ENCODE peak calls at places on chromosomes 11 and 22, in seven cellular contexts. C is SK-N-SH, S is GM12878, E is HCT116, K is H1, L is HepG2, R is K562. P is an unnamed sample.

GRCh38 chr11:69884751-69885150 is 65.5 kb upstream of the FGF3 start:
- DNase-seq in R (no peak), C (no peak), S (no peak), K (no peak), L (no peak), E (no peak), P (no peak)

GRCh38 chr11:70656293-70656692 is 258.0 kb downstream of the CTTN start:
- DNase-seq in L (peak), R (no peak), K (no peak), E (no peak), C (no peak), S (no peak), P (no peak)

GRCh38 chr11:88250566-88251080 is 75.4 kb upstream of the RAB38 start:
- DNase-seq in E (no peak), C (no peak), S (no peak), L (no peak), R (no peak), K (no peak), P (no peak)

GRCh38 chr11:12061851-12062560 is 48.4 kb upstream of the MICAL2 start:
- DNase-seq in E (no peak), C (no peak), R (no peak), K (peak), S (no peak), L (no peak), P (no peak)

GRCh38 chr22:36320553-36320952 is 67.2 kb downstream of the MYH9 start:
- DNase-seq in S (no peak), R (no peak), E (no peak), L (no peak), K (no peak), C (no peak), P (no peak)

GRCh38 chr22:39290724-39291161 is 28.7 kb downstream of the RPL3 start:
- DNase-seq in R (no peak), L (peak), E (no peak), S (no peak), C (no peak), K (no peak), P (no peak)

GRCh38 chr22:40674274-40674673 is 5.0 kb upstream of the MCHR1 start:
- DNase-seq in R (no peak), K (no peak), S (no peak), C (no peak), L (no peak), E (no peak), P (no peak)

GRCh38 chr11:68750197-68750987 is 928 bp downstream of the TESMIN start:
- DNase-seq in L (no peak), S (no peak), R (peak), C (no peak), K (peak), E (no peak), P (peak)

GRCh38 chr11:129814244-129814992 is 1.2 kb upstream of the TMEM45B start:
- DNase-seq in K (no peak), S (no peak), L (no peak), C (peak), E (no peak), R (peak), P (peak)

GRCh38 chr11:58495906-58496305 is 12.0 kb downstream of the OR5B21 start:
- DNase-seq in C (no peak), L (no peak), K (no peak), R (no peak), E (no peak), S (no peak), P (no peak)

GRCh38 chr22:17097062-17097461 is 12.3 kb downstream of the IL17RA start:
- DNase-seq in E (no peak), S (no peak), L (no peak), C (no peak), R (no peak), K (no peak), P (no peak)

GRCh38 chr11:67400251-67400941 is 1.3 kb downstream of the PPP1CA start:
- DNase-seq in L (no peak), K (no peak), R (peak), E (no peak), C (peak), S (no peak), P (no peak)

GRCh38 chr22:48338793-48339705 is 1488.6 kb downstream of the BRD1 start:
- DNase-seq in K (peak), S (no peak), R (no peak), L (no peak), C (no peak), E (no peak), P (no peak)

GRCh38 chr22:20578707-20579106 is 71.3 kb downstream of the MED15 start:
- DNase-seq in K (no peak), R (no peak), C (no peak), E (no peak), L (no peak), S (no peak), P (no peak)

GRCh38 chr11:121032546-121032945 is 8.6 kb downstream of the TBCEL start:
- DNase-seq in L (peak), C (no peak), E (no peak), S (no peak), K (no peak), R (no peak), P (no peak)

GRCh38 chr11:70872950-70873735 is 379.2 kb downstream of the SHANK2 start:
- DNase-seq in L (no peak), E (no peak), K (peak), C (no peak), R (no peak), S (no peak), P (no peak)

GRCh38 chr22:22928666-22929380 is 41.2 kb downstream of the IGLL5 start:
- DNase-seq in K (no peak), L (no peak), E (no peak), R (peak), S (peak), C (no peak), P (no peak)

GRCh38 chr22:30435674-30436126 is 10.1 kb downstream of the MTFP1 start:
- DNase-seq in K (no peak), R (peak), E (peak), S (no peak), L (no peak), C (no peak), P (no peak)

GRCh38 chr11:86636275-86636674 is 36.1 kb downstream of the ME3 start:
- DNase-seq in K (no peak), S (no peak), R (no peak), L (no peak), E (no peak), C (no peak), P (peak)

GRCh38 chr11:86629070-86629706 is 43.2 kb downstream of the ME3 start:
- DNase-seq in L (no peak), C (no peak), S (no peak), E (no peak), R (no peak), K (no peak), P (no peak)

GRCh38 chr11:86627776-86628455 is 44.5 kb downstream of the ME3 start:
- DNase-seq in E (no peak), L (no peak), K (no peak), S (no peak), C (peak), R (no peak), P (no peak)

GRCh38 chr11:86637976-86638375 is 34.4 kb downstream of the ME3 start:
- DNase-seq in R (no peak), L (no peak), C (no peak), K (no peak), E (no peak), S (no peak), P (no peak)

GRCh38 chr11:86632499-86633269 is 39.7 kb downstream of the ME3 start:
- DNase-seq in C (peak), R (no peak), K (no peak), S (peak), L (peak), E (peak), P (peak)
- TF ChIP-seq JUND in C (peak), R (no peak), K (no peak), S (no peak), L (no peak), E (peak), P (no peak)

DNA sequence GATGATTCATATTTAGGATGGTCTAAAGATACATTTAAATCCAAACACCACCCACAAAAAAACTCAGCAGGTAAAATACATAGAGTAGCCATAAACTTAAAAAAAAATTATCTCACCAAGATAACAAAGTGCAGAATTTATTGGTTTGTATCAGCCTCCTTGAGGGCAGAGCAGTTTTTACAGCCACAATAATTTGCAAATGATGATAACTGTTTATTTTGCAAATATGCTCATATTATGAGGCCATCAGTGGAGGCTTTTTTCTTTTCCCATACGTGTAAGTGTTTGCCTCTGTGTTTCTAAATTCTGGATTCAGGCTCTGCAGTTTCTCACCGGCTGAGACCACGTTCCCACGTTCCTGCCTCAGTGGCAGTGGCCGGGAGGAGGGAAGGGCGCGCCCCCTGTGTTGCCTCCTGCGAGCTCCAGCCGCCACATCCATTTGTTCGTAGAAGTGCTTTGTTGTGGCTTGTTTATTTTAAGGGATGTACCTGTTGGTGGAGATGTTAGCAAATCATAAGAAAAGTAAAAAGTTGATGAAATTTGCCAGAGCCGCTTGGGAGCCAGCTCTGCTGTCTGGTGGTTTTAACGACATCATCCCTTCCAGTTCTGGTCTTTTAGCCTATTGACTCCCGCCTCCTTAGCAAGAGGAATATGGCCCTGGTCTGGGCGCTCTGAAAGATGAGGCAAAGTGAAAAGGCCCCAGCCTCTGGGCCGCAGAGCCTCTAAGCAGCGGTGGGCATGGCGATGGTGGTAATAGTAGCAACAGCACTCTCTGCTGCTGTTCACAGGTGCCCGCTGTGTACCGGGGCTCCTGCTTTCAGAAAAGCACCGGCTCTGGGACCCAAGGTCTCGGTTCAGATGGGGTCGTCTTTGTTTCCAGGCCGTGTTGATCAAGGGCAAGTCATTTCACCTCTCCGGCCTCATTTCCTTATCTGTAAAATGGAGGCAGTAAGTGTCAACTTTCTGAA is 66.7 kb upstream of the PPARA start:
- DNase-seq in S (no peak), K (no peak), E (no peak), C (no peak), L (no peak), R (no peak), P (no peak)
- TF ChIP-seq JUND in S (no peak), K (no peak), E (no peak), C (no peak), L (no peak), R (no peak), P (no peak)

GRCh38 chr11:26842883-26843282 is 121.0 kb upstream of the SLC5A12 start:
- DNase-seq in K (no peak), E (no peak), S (no peak), C (no peak), R (no peak), L (no peak), P (no peak)
- TF ChIP-seq JUND in K (no peak), E (no peak), S (no peak), C (no peak), R (no peak), L (no peak), P (no peak)

DNA sequence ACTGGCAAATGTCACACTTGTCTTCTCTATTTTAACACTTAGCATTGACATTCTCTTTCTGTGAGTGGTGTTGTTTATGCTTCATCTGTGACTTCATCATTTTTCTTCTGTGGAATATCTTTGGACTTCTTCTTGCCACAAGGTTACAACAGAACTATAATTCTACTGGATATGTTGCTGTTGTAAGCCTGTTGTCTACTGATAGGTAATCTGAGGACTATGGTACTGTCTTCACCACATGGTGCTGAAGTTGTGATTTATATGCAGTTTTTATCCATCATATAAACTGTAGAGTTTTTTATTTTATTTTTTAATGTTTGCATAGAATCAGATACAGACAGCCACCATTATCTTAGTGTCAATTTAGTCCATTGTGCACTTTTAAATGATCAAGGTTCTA is 622.2 kb upstream of the CNTN5 start:
- DNase-seq in E (no peak), K (no peak), C (no peak), R (no peak), S (no peak), L (no peak), P (no peak)
- TF ChIP-seq JUND in E (no peak), K (no peak), C (no peak), R (no peak), S (no peak), L (no peak), P (no peak)

DNA sequence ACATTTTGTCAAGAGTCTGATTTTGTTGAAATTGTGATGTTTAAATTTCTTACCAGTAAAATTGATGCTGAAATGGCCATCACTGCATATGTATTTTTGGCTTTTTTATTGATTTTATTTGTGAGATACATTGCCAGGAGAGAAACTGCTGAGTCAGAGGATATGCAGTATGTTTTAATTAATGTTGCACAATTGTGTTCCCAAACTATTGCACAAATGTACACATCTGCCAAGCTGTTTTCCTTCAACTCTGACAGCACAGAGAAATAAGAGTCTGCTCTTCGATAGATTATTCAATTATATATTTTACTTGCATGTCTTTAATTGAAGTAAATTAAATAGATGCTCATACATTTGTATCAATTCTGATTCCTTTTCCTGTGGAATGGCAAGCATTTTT is 640.2 kb upstream of the LUZP2 start:
- DNase-seq in E (no peak), L (no peak), R (no peak), S (no peak), C (no peak), K (no peak), P (no peak)
- TF ChIP-seq JUND in E (no peak), L (no peak), R (no peak), S (no peak), C (no peak), K (no peak), P (no peak)

DNA sequence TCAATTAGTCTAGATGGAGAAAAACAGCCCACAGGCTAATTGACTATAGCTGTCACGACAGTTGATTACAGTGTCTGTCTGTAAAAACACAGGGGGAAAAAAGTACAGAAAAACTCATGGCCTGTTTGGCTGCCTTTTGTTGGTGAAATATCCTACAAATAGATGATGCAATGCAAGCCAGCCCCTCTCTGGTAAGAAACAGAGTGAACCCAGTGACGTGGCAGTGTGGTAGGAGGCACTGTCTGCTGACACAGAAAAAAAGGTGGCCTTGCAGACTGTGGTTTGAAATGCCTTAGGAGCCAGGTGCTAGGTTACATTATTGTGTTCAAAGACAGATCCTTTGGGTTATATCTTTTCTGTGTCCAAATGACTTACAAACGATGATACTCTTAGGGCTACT is 431.4 kb upstream of the CCDC90B start:
- DNase-seq in E (no peak), K (no peak), L (no peak), S (no peak), C (no peak), R (no peak), P (no peak)
- TF ChIP-seq JUND in E (no peak), K (no peak), L (no peak), S (no peak), C (no peak), R (no peak), P (no peak)

DNA sequence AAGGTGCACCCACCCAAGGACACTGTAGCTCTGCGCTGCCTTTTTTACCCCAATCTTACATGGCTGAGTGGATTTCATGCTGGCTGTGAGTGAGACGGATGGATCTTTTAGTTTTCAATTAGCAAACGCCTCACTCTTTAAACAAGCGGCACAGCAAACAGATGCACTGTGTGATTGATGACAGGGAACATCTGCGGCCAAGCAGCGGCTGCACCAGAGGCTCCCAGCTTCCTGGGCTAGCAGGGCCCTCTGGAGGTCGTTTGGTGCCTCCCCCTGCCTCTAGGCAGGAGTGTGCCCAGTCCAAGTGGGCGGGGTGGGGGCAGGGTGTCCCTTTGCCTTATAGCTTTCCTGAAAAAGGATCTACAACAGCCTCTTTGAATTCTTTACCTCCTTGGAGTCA is 2.1 kb upstream of the DRD2 start:
- DNase-seq in R (no peak), K (peak), C (peak), S (no peak), E (no peak), L (no peak), P (peak)
- TF ChIP-seq JUND in R (no peak), K (no peak), C (no peak), S (no peak), E (no peak), L (no peak), P (no peak)

GRCh38 chr11:101944896-101945295 is 28.6 kb upstream of the ANGPTL5 start:
- DNase-seq in K (no peak), S (no peak), R (no peak), C (peak), E (no peak), L (no peak), P (no peak)
- TF ChIP-seq JUND in K (no peak), S (no peak), R (no peak), C (no peak), E (no peak), L (no peak), P (no peak)

GRCh38 chr11:14058061-14058460 is 95.5 kb downstream of the SPON1 start:
- DNase-seq in S (no peak), E (no peak), L (no peak), C (no peak), K (no peak), R (no peak), P (no peak)

GRCh38 chr11:14052198-14052597 is 89.7 kb downstream of the SPON1 start:
- DNase-seq in S (no peak), C (no peak), R (no peak), K (no peak), L (no peak), E (no peak), P (no peak)

GRCh38 chr11:14055936-14056335 is 93.4 kb downstream of the SPON1 start:
- DNase-seq in R (no peak), E (no peak), S (no peak), K (no peak), C (no peak), L (no peak), P (no peak)

GRCh38 chr11:14059491-14059890 is 97.0 kb downstream of the SPON1 start:
- DNase-seq in S (no peak), E (no peak), R (no peak), K (no peak), L (no peak), C (no peak), P (no peak)

GRCh38 chr11:14054708-14055107 is 92.2 kb downstream of the SPON1 start:
- DNase-seq in S (no peak), L (no peak), E (no peak), C (no peak), R (no peak), K (no peak), P (no peak)
- TF ChIP-seq JUND in S (no peak), L (no peak), E (no peak), C (no peak), R (no peak), K (no peak), P (no peak)

GRCh38 chr22:44273175-44273574 is 39.6 kb downstream of the SHISAL1 start:
- DNase-seq in K (no peak), L (no peak), R (no peak), E (no peak), S (no peak), C (no peak), P (no peak)

GRCh38 chr22:44269757-44270555 is 42.8 kb downstream of the SHISAL1 start:
- DNase-seq in C (no peak), S (no peak), R (no peak), K (no peak), E (no peak), L (no peak), P (no peak)

GRCh38 chr22:44271010-44271500 is 41.7 kb downstream of the SHISAL1 start:
- DNase-seq in L (no peak), C (no peak), R (no peak), E (no peak), S (no peak), K (no peak), P (no peak)

GRCh38 chr22:44270556-44270880 is 42.2 kb downstream of the SHISAL1 start:
- DNase-seq in L (no peak), E (no peak), C (no peak), K (no peak), R (no peak), S (no peak), P (no peak)

GRCh38 chr22:44272330-44272729 is 40.4 kb downstream of the SHISAL1 start:
- DNase-seq in R (no peak), C (no peak), S (no peak), K (no peak), E (no peak), L (no peak), P (no peak)
- TF ChIP-seq JUND in R (no peak), C (no peak), S (no peak), K (no peak), E (no peak), L (no peak), P (no peak)